ENCODE peak calls at places on chromosome 20, in seven cellular contexts. One of them, this sample, is unnamed.

GRCh38 chr20:1332749-1333300 is 3.9 kb upstream of the SDCBP2 start:
- DNase-seq in CD8-positive, alpha-beta T cell: no peak
- DNase-seq in hepatocyte: no peak
- DNase-seq in Panc1: no peak
- DNase-seq in RWPE1: no peak
- DNase-seq in CD4-positive, alpha-beta T cell: no peak
- DNase-seq in fibroblast of lung: no peak
- DNase-seq in this sample: no peak

GRCh38 chr20:24402234-24402633 is 67.2 kb upstream of the SYNDIG1 start:
- DNase-seq in fibroblast of lung: no peak
- DNase-seq in RWPE1: no peak
- DNase-seq in Panc1: no peak
- DNase-seq in CD4-positive, alpha-beta T cell: no peak
- DNase-seq in hepatocyte: no peak
- DNase-seq in CD8-positive, alpha-beta T cell: no peak
- DNase-seq in this sample: no peak

GRCh38 chr20:46929902-46930301 is 35.3 kb downstream of the EYA2 start:
- DNase-seq in CD8-positive, alpha-beta T cell: no peak
- DNase-seq in CD4-positive, alpha-beta T cell: no peak
- DNase-seq in RWPE1: no peak
- DNase-seq in fibroblast of lung: no peak
- DNase-seq in Panc1: no peak
- DNase-seq in hepatocyte: no peak
- DNase-seq in this sample: no peak

GRCh38 chr20:63224272-63225081 is 8.5 kb upstream of the YTHDF1 start:
- DNase-seq in fibroblast of lung: peak; percentile 77
- DNase-seq in CD4-positive, alpha-beta T cell: no peak
- DNase-seq in CD8-positive, alpha-beta T cell: no peak
- DNase-seq in hepatocyte: peak; percentile 66
- DNase-seq in RWPE1: peak; percentile 63
- DNase-seq in Panc1: no peak
- DNase-seq in this sample: no peak

GRCh38 chr20:3603108-3603507 is 60.1 kb downstream of the GFRA4 start:
- DNase-seq in CD4-positive, alpha-beta T cell: no peak
- DNase-seq in fibroblast of lung: no peak
- DNase-seq in hepatocyte: no peak
- DNase-seq in CD8-positive, alpha-beta T cell: no peak
- DNase-seq in RWPE1: no peak
- DNase-seq in Panc1: no peak
- DNase-seq in this sample: no peak

GRCh38 chr20:38853759-38854158 is 48.3 kb downstream of the PPP1R16B start:
- DNase-seq in Panc1: no peak
- DNase-seq in RWPE1: no peak
- DNase-seq in hepatocyte: no peak
- DNase-seq in fibroblast of lung: no peak
- DNase-seq in CD4-positive, alpha-beta T cell: no peak
- DNase-seq in CD8-positive, alpha-beta T cell: no peak
- DNase-seq in this sample: no peak

GRCh38 chr20:2468581-2469407 is 1.8 kb downstream of the SNRPB start:
- DNase-seq in CD8-positive, alpha-beta T cell: no peak
- DNase-seq in hepatocyte: no peak
- DNase-seq in CD4-positive, alpha-beta T cell: no peak
- DNase-seq in Panc1: no peak
- DNase-seq in fibroblast of lung: peak; percentile 22
- DNase-seq in RWPE1: no peak
- DNase-seq in this sample: no peak

GRCh38 chr20:47016068-47016664 is 121.5 kb downstream of the EYA2 start:
- DNase-seq in hepatocyte: no peak
- DNase-seq in Panc1: no peak
- DNase-seq in CD8-positive, alpha-beta T cell: no peak
- DNase-seq in RWPE1: no peak
- DNase-seq in fibroblast of lung: no peak
- DNase-seq in CD4-positive, alpha-beta T cell: no peak
- DNase-seq in this sample: no peak

GRCh38 chr20:61436674-61437279 is 184.7 kb downstream of the CDH4 start:
- DNase-seq in RWPE1: peak; percentile 96
- DNase-seq in hepatocyte: no peak
- DNase-seq in CD4-positive, alpha-beta T cell: no peak
- DNase-seq in Panc1: no peak
- DNase-seq in fibroblast of lung: peak; percentile 98
- DNase-seq in CD8-positive, alpha-beta T cell: no peak
- DNase-seq in this sample: no peak

GRCh38 chr20:23049201-23049932 is at the start of gene THBD:
- DNase-seq in RWPE1: peak; percentile 92
- DNase-seq in Panc1: no peak
- DNase-seq in hepatocyte: peak; percentile 84
- DNase-seq in CD4-positive, alpha-beta T cell: no peak
- DNase-seq in CD8-positive, alpha-beta T cell: no peak
- DNase-seq in fibroblast of lung: peak; percentile 52
- DNase-seq in this sample: peak; percentile 15

GRCh38 chr20:63534831-63535651 is 2.1 kb downstream of the PTK6 start:
- DNase-seq in fibroblast of lung: no peak
- DNase-seq in hepatocyte: no peak
- DNase-seq in CD4-positive, alpha-beta T cell: no peak
- DNase-seq in CD8-positive, alpha-beta T cell: no peak
- DNase-seq in Panc1: no peak
- DNase-seq in RWPE1: peak; percentile 83
- DNase-seq in this sample: peak; percentile 96

GRCh38 chr20:42308980-42309524 is 690.9 kb upstream of the CHD6 start:
- DNase-seq in CD8-positive, alpha-beta T cell: no peak
- DNase-seq in Panc1: no peak
- DNase-seq in fibroblast of lung: no peak
- DNase-seq in CD4-positive, alpha-beta T cell: no peak
- DNase-seq in RWPE1: no peak
- DNase-seq in hepatocyte: no peak
- DNase-seq in this sample: no peak

GRCh38 chr20:20204326-20204725 is 152.0 kb downstream of the CFAP61 start:
- DNase-seq in RWPE1: no peak
- DNase-seq in hepatocyte: no peak
- DNase-seq in fibroblast of lung: no peak
- DNase-seq in CD4-positive, alpha-beta T cell: no peak
- DNase-seq in CD8-positive, alpha-beta T cell: no peak
- DNase-seq in Panc1: no peak
- DNase-seq in this sample: no peak

GRCh38 chr20:1841554-1842140 is 53.6 kb upstream of the SIRPA start:
- DNase-seq in fibroblast of lung: no peak
- DNase-seq in hepatocyte: no peak
- DNase-seq in CD8-positive, alpha-beta T cell: no peak
- DNase-seq in Panc1: no peak
- DNase-seq in CD4-positive, alpha-beta T cell: no peak
- DNase-seq in RWPE1: peak; percentile 44
- DNase-seq in this sample: no peak

GRCh38 chr20:52422574-52423463 is 231.2 kb upstream of the ZFP64 start:
- DNase-seq in RWPE1: no peak
- DNase-seq in Panc1: no peak
- DNase-seq in hepatocyte: no peak
- DNase-seq in fibroblast of lung: no peak
- DNase-seq in CD8-positive, alpha-beta T cell: no peak
- DNase-seq in CD4-positive, alpha-beta T cell: no peak
- DNase-seq in this sample: no peak

GRCh38 chr20:35771689-35772562 is at the start of gene PHF20:
- DNase-seq in CD4-positive, alpha-beta T cell: peak; percentile 100
- DNase-seq in fibroblast of lung: peak; percentile 93
- DNase-seq in Panc1: peak; percentile 78
- DNase-seq in RWPE1: peak; percentile 100
- DNase-seq in CD8-positive, alpha-beta T cell: peak; percentile 100
- DNase-seq in hepatocyte: peak; percentile 99
- DNase-seq in this sample: peak; percentile 95

GRCh38 chr20:3010985-3011723 is 32.3 kb upstream of the GNRH2 start:
- DNase-seq in RWPE1: no peak
- DNase-seq in hepatocyte: no peak
- DNase-seq in fibroblast of lung: peak; percentile 78
- DNase-seq in CD4-positive, alpha-beta T cell: no peak
- DNase-seq in CD8-positive, alpha-beta T cell: no peak
- DNase-seq in Panc1: no peak
- DNase-seq in this sample: no peak

GRCh38 chr20:44586986-44587980 is 4.9 kb downstream of the PKIG start:
- DNase-seq in CD8-positive, alpha-beta T cell: no peak
- DNase-seq in hepatocyte: no peak
- DNase-seq in fibroblast of lung: no peak
- DNase-seq in Panc1: no peak
- DNase-seq in RWPE1: no peak
- DNase-seq in CD4-positive, alpha-beta T cell: no peak
- DNase-seq in this sample: no peak

GRCh38 chr20:35020108-35021031 is 64.7 kb downstream of the MYH7B start:
- DNase-seq in CD8-positive, alpha-beta T cell: no peak
- DNase-seq in fibroblast of lung: no peak
- DNase-seq in Panc1: no peak
- DNase-seq in hepatocyte: no peak
- DNase-seq in RWPE1: no peak
- DNase-seq in CD4-positive, alpha-beta T cell: no peak
- DNase-seq in this sample: no peak

GRCh38 chr20:13458860-13459451 is 179.8 kb downstream of the TASP1 start:
- DNase-seq in RWPE1: peak; percentile 55
- DNase-seq in CD4-positive, alpha-beta T cell: no peak
- DNase-seq in Panc1: peak; percentile 28
- DNase-seq in CD8-positive, alpha-beta T cell: no peak
- DNase-seq in fibroblast of lung: peak; percentile 30
- DNase-seq in hepatocyte: peak; percentile 24
- DNase-seq in this sample: peak; percentile 36

GRCh38 chr20:24730750-24731149 is 218.3 kb upstream of the CST7 start:
- DNase-seq in RWPE1: no peak
- DNase-seq in hepatocyte: no peak
- DNase-seq in Panc1: no peak
- DNase-seq in CD4-positive, alpha-beta T cell: no peak
- DNase-seq in CD8-positive, alpha-beta T cell: no peak
- DNase-seq in fibroblast of lung: no peak
- DNase-seq in this sample: no peak

GRCh38 chr20:44218441-44218840 is 7.9 kb upstream of the OSER1 start:
- DNase-seq in RWPE1: no peak
- DNase-seq in Panc1: no peak
- DNase-seq in fibroblast of lung: no peak
- DNase-seq in CD8-positive, alpha-beta T cell: peak; percentile 46
- DNase-seq in hepatocyte: no peak
- DNase-seq in CD4-positive, alpha-beta T cell: peak; percentile 44
- DNase-seq in this sample: no peak

GRCh38 chr20:24523661-24524060 is 54.2 kb downstream of the SYNDIG1 start:
- DNase-seq in Panc1: no peak
- DNase-seq in RWPE1: no peak
- DNase-seq in CD8-positive, alpha-beta T cell: no peak
- DNase-seq in fibroblast of lung: no peak
- DNase-seq in hepatocyte: no peak
- DNase-seq in CD4-positive, alpha-beta T cell: no peak
- DNase-seq in this sample: no peak

GRCh38 chr20:57620274-57620990 is at the start of gene ZBP1:
- DNase-seq in fibroblast of lung: no peak
- DNase-seq in CD8-positive, alpha-beta T cell: peak; percentile 55
- DNase-seq in Panc1: no peak
- DNase-seq in RWPE1: no peak
- DNase-seq in CD4-positive, alpha-beta T cell: peak; percentile 36
- DNase-seq in hepatocyte: no peak
- DNase-seq in this sample: peak; percentile 79
- H3K27ac ChIP-seq in fibroblast of lung: no peak within 1 kb of the TSS
- H3K27ac ChIP-seq in CD8-positive, alpha-beta T cell: peak within 1 kb of the TSS; percentile 78
- H3K27ac ChIP-seq in Panc1: no peak within 1 kb of the TSS
- H3K27ac ChIP-seq in RWPE1: no peak within 1 kb of the TSS
- H3K27ac ChIP-seq in CD4-positive, alpha-beta T cell: peak within 1 kb of the TSS; percentile 78
- H3K27ac ChIP-seq in hepatocyte: no peak within 1 kb of the TSS
- H3K27ac ChIP-seq in this sample: peak within 1 kb of the TSS; percentile 73

GRCh38 chr20:58428364-58428763 is 39.3 kb downstream of the VAPB start:
- DNase-seq in Panc1: no peak
- DNase-seq in RWPE1: no peak
- DNase-seq in hepatocyte: no peak
- DNase-seq in fibroblast of lung: no peak
- DNase-seq in CD8-positive, alpha-beta T cell: no peak
- DNase-seq in CD4-positive, alpha-beta T cell: no peak
- DNase-seq in this sample: no peak

GRCh38 chr20:58420798-58421496 is 31.9 kb downstream of the VAPB start:
- DNase-seq in hepatocyte: no peak
- DNase-seq in fibroblast of lung: peak; percentile 79
- DNase-seq in CD8-positive, alpha-beta T cell: no peak
- DNase-seq in Panc1: no peak
- DNase-seq in CD4-positive, alpha-beta T cell: no peak
- DNase-seq in RWPE1: peak; percentile 91
- DNase-seq in this sample: no peak

GRCh38 chr20:58421497-58421850 is 32.4 kb downstream of the VAPB start:
- DNase-seq in CD4-positive, alpha-beta T cell: no peak
- DNase-seq in hepatocyte: no peak
- DNase-seq in RWPE1: no peak
- DNase-seq in Panc1: no peak
- DNase-seq in fibroblast of lung: peak; percentile 17
- DNase-seq in CD8-positive, alpha-beta T cell: no peak
- DNase-seq in this sample: no peak

GRCh38 chr20:58418949-58419748 is 30.1 kb downstream of the VAPB start:
- DNase-seq in RWPE1: no peak
- DNase-seq in hepatocyte: no peak
- DNase-seq in CD4-positive, alpha-beta T cell: no peak
- DNase-seq in CD8-positive, alpha-beta T cell: no peak
- DNase-seq in Panc1: no peak
- DNase-seq in fibroblast of lung: no peak
- DNase-seq in this sample: no peak

DNA sequence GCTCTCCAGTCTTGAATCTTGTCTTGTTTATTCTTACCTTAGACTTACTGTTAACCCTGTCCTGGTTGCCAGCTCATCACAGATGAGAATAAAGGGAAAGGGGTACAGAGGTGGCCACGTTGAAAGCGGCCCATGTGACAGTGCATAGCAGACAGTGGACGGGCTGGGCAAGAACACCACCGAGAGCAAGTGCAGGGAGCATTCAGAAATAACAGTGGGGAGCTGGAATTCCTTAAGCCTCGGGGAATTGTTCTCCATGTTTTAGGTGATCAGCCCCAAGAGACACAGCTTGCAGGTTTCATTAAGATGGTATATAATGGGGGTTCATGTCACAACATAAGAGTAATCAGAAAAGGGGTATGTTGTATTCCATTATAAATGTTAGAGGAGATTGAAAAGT is 35.2 kb downstream of the VAPB start:
- DNase-seq in CD8-positive, alpha-beta T cell: no peak
- DNase-seq in RWPE1: no peak
- DNase-seq in CD4-positive, alpha-beta T cell: no peak
- DNase-seq in fibroblast of lung: no peak
- DNase-seq in Panc1: no peak
- DNase-seq in hepatocyte: no peak
- DNase-seq in this sample: no peak
- H3K27ac ChIP-seq in CD8-positive, alpha-beta T cell: no peak overlapping the region
- H3K27ac ChIP-seq in RWPE1: no peak overlapping the region
- H3K27ac ChIP-seq in CD4-positive, alpha-beta T cell: no peak overlapping the region
- H3K27ac ChIP-seq in fibroblast of lung: no peak overlapping the region
- H3K27ac ChIP-seq in Panc1: no peak overlapping the region
- H3K27ac ChIP-seq in hepatocyte: peak overlapping the region; percentile 17
- H3K27ac ChIP-seq in this sample: no peak overlapping the region

DNA sequence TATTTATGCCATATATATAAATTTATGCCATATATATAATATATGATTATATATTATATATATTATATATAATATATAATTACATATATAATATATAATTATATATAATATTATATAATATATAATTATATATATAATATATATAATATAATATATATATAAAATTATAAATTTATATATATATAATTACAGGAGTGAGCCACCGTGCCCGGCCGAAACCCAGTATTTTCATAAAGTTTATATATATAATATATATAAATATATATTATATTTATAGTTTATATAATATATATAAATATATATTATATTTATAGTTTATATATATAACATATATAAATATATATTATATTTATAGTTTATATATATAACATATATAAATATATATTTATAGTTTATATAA is 31.6 kb downstream of the NKX2-4 start:
- DNase-seq in RWPE1: no peak
- DNase-seq in CD8-positive, alpha-beta T cell: no peak
- DNase-seq in CD4-positive, alpha-beta T cell: no peak
- DNase-seq in Panc1: no peak
- DNase-seq in hepatocyte: no peak
- DNase-seq in fibroblast of lung: no peak
- DNase-seq in this sample: no peak
- H3K27ac ChIP-seq in RWPE1: no peak overlapping the region
- H3K27ac ChIP-seq in CD8-positive, alpha-beta T cell: no peak overlapping the region
- H3K27ac ChIP-seq in CD4-positive, alpha-beta T cell: no peak overlapping the region
- H3K27ac ChIP-seq in Panc1: no peak overlapping the region
- H3K27ac ChIP-seq in hepatocyte: no peak overlapping the region
- H3K27ac ChIP-seq in fibroblast of lung: no peak overlapping the region
- H3K27ac ChIP-seq in this sample: no peak overlapping the region

GRCh38 chr20:17859002-17859615 is 109.5 kb downstream of the SNX5 start:
- DNase-seq in CD8-positive, alpha-beta T cell: no peak
- DNase-seq in Panc1: no peak
- DNase-seq in CD4-positive, alpha-beta T cell: no peak
- DNase-seq in hepatocyte: no peak
- DNase-seq in RWPE1: no peak
- DNase-seq in fibroblast of lung: no peak
- DNase-seq in this sample: no peak
- H3K27ac ChIP-seq in CD8-positive, alpha-beta T cell: no peak overlapping the region
- H3K27ac ChIP-seq in Panc1: no peak overlapping the region
- H3K27ac ChIP-seq in CD4-positive, alpha-beta T cell: no peak overlapping the region
- H3K27ac ChIP-seq in hepatocyte: no peak overlapping the region
- H3K27ac ChIP-seq in RWPE1: no peak overlapping the region
- H3K27ac ChIP-seq in fibroblast of lung: no peak overlapping the region
- H3K27ac ChIP-seq in this sample: peak overlapping the region; percentile 6